ENCODE peak calls at places on chromosomes 1 and 21, in nine cellular contexts. N, A, U, W, K, S, L, H and E are unnamed samples.

GRCh38 chr1:2213576-2214505 is 14.3 kb upstream of the SKI start:
- DNase-seq in N (no peak), A (no peak), U (peak), W (peak), K (peak), S (peak), L (no peak), H (peak), E (no peak)

GRCh38 chr1:116855220-116855619 is 54.5 kb upstream of the PTGFRN start:
- DNase-seq in N (no peak), A (peak), U (peak), W (no peak), K (no peak), S (peak), L (no peak), H (no peak), E (no peak)

GRCh38 chr1:21539933-21540332 is 30.7 kb downstream of the ALPL start:
- DNase-seq in N (no peak), A (no peak), U (no peak), W (no peak), K (no peak), S (no peak), L (no peak), H (no peak), E (peak)

GRCh38 chr21:16551101-16551695 is 821.4 kb downstream of the USP25 start:
- DNase-seq in N (no peak), A (no peak), U (no peak), W (no peak), K (no peak), S (no peak), L (no peak), H (no peak), E (no peak)

GRCh38 chr21:25907573-25908275 is 173.0 kb downstream of the GABPA start:
- DNase-seq in N (no peak), A (no peak), U (no peak), W (no peak), K (no peak), S (no peak), L (no peak), H (no peak), E (no peak)

GRCh38 chr1:5744911-5745431 is 247.3 kb downstream of the NPHP4 start:
- DNase-seq in N (no peak), A (no peak), U (no peak), W (no peak), K (no peak), S (no peak), L (no peak), H (no peak), E (peak)

GRCh38 chr1:206117151-206117948 is at the start of gene AVPR1B:
- DNase-seq in N (peak), A (no peak), U (peak), W (peak), K (no peak), S (peak), L (no peak), H (peak), E (peak)

GRCh38 chr1:17507916-17508315 is 31.6 kb upstream of the ARHGEF10L start:
- DNase-seq in N (peak), A (no peak), U (no peak), W (no peak), K (no peak), S (no peak), L (no peak), H (no peak), E (no peak)

GRCh38 chr1:7962636-7963377 is 1.3 kb downstream of the PARK7 start:
- DNase-seq in N (no peak), A (no peak), U (no peak), W (peak), K (no peak), S (no peak), L (no peak), H (no peak), E (no peak)

GRCh38 chr1:223180803-223181321 is 37.8 kb upstream of the TLR5 start:
- DNase-seq in N (no peak), A (no peak), U (no peak), W (no peak), K (no peak), S (peak), L (no peak), H (no peak), E (peak)

GRCh38 chr1:221013691-221014293 is 134.5 kb downstream of the HLX start:
- DNase-seq in N (no peak), A (no peak), U (no peak), W (no peak), K (no peak), S (peak), L (no peak), H (no peak), E (no peak)

GRCh38 chr1:54850737-54851136 is 36.3 kb downstream of the DHCR24 start:
- DNase-seq in N (no peak), A (peak), U (no peak), W (peak), K (no peak), S (peak), L (no peak), H (peak), E (peak)

GRCh38 chr1:211328084-211328694 is 1.6 kb downstream of the TRAF5 start:
- DNase-seq in N (no peak), A (no peak), U (no peak), W (no peak), K (no peak), S (no peak), L (no peak), H (no peak), E (no peak)

GRCh38 chr1:10824821-10825540 is 28.5 kb upstream of the CASZ1 start:
- DNase-seq in N (no peak), A (peak), U (no peak), W (peak), K (peak), S (peak), L (peak), H (peak), E (peak)

GRCh38 chr21:32538147-32538792 is 47.1 kb downstream of the TCP10L start:
- DNase-seq in N (no peak), A (no peak), U (no peak), W (no peak), K (no peak), S (no peak), L (no peak), H (no peak), E (no peak)

GRCh38 chr1:12339410-12339809 is 109.6 kb downstream of the VPS13D start:
- DNase-seq in N (no peak), A (no peak), U (no peak), W (no peak), K (no peak), S (no peak), L (no peak), H (no peak), E (no peak)
- TF ChIP-seq CTCF in N (no peak), A (peak), U (no peak), W (no peak), K (peak), S (peak), L (peak), H (peak), E (peak)

DNA sequence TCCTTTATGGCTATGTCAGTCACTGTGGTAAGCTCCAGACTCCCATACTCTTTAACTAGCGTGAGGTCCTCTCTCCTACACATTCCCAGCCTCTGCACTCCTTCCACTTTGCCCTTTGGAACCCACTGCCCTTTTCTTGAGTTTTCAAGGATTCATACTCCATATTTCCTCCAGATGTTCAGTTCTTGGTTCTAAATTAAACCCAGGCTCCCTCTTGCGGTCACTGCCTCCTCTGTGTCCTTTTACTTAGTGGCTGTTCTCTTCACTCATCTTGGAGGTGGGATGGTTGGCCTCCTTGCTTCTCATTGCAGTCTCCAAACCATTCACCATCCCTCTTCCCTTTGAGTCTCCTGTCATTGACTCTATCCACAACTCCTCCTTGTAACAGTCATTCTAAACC is 208.1 kb downstream of the TGFB2 start:
- DNase-seq in N (peak), A (no peak), U (no peak), W (no peak), K (no peak), S (peak), L (peak), H (peak), E (no peak)
- TF ChIP-seq CTCF in N (no peak), A (no peak), U (no peak), W (peak), K (no peak), S (peak), L (peak), H (no peak), E (no peak)

DNA sequence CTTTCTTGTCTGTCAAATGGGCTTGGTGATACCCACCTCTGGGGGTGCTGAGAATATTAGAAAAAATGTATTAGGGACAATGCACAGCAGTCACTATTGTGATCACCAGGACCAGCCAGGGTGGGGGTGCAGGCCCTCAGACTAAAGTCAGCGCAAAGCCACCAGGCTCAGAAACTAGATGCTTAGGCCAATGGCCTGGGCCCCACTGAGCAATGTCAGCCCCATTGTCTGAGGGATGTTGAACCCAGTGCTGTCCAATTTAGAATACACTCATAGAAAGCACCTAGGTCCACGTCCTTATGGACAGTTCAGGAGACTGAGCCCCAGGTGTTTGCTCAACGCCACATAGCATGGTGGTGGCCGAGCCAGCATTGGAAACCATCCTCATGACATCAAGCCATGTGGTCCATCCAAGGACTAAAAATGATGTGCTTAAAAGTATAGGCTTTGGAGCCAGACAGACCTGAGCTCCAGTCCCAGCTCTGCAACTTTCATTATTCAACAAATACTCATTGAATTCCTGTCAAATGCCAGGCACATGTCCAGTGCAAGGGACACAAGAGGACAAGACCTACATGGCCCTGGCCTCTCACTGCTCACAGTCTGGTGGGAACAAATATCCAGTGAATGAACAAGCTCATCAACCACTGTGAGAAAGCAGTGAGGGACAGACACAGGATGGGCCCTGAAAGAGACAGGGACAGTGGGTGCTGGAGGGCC is 273.8 kb downstream of the MATN1 start:
- DNase-seq in N (no peak), A (no peak), U (no peak), W (no peak), K (no peak), S (no peak), L (no peak), H (no peak), E (no peak)
- TF ChIP-seq CTCF in N (no peak), A (no peak), U (no peak), W (no peak), K (no peak), S (no peak), L (no peak), H (no peak), E (no peak)

GRCh38 chr1:119184972-119185371 is 44.5 kb upstream of the WARS2 start:
- DNase-seq in N (no peak), A (no peak), U (no peak), W (no peak), K (no peak), S (no peak), L (no peak), H (no peak), E (no peak)
- TF ChIP-seq CTCF in N (no peak), A (no peak), U (no peak), W (no peak), K (no peak), S (no peak), L (no peak), H (no peak), E (no peak)

DNA sequence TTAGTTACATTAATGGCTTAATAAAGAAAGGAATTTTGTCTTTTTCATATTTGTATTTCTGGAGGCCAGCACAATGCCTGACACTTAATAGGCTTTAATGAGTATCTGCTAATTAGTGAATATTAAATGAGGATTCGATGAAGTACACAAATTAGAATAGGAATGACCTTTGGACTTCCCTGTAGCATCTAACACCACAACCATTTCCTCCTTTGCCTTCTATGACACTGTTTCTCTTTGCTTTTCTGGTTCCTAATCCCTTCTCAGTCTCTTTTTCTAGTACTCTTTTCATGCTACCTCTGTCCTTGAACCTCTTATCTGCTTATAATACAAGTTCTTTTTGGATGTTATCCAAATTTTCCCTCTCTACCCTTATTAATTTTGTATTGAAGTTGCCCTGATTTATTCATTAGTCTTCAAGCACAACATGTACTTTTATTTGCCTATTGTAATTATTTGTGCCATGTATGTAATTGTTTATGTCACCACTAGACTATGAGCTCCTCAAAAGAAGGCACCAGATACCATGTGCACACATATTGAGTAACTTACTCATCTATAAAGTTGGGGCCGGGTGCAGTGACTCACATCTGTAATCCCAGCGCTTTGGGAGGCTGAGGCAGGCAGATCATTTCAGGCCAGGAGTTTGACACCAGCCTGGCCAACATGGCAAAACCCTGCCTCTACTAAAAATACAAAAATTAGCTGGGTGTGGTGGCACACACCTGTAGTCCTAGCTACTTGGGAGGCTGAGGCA is 23.8 kb downstream of the RPS27 start:
- DNase-seq in N (no peak), A (no peak), U (no peak), W (peak), K (no peak), S (peak), L (no peak), H (peak), E (peak)
- TF ChIP-seq CTCF in N (no peak), A (no peak), U (no peak), W (no peak), K (no peak), S (peak), L (no peak), H (peak), E (no peak)

GRCh38 chr1:14549897-14550635 is 48.4 kb upstream of the KAZN start:
- DNase-seq in N (no peak), A (no peak), U (no peak), W (no peak), K (no peak), S (no peak), L (no peak), H (no peak), E (no peak)
- TF ChIP-seq CTCF in N (no peak), A (no peak), U (no peak), W (no peak), K (no peak), S (no peak), L (no peak), H (no peak), E (peak)